ENCODE peak calls at places on chromosomes 12 and 14, in five cellular contexts. F, V, L, X and B are unnamed samples.

GRCh38 chr14:61491876-61492440 is 170.6 kb downstream of the PRKCH start:
- DNase-seq in F (peak), V (no peak), L (no peak), X (no peak), B (no peak)

GRCh38 chr14:72625689-72626088 is 268.2 kb downstream of the DPF3 start:
- DNase-seq in F (no peak), V (no peak), L (no peak), X (no peak), B (no peak)

GRCh38 chr14:101221549-101222160 is 318.1 kb upstream of the RTL1 start:
- DNase-seq in F (no peak), V (no peak), L (no peak), X (no peak), B (no peak)

GRCh38 chr14:93318927-93319326 is 13.9 kb downstream of the BTBD7 start:
- DNase-seq in F (peak), V (no peak), L (no peak), X (no peak), B (peak)

GRCh38 chr12:131267576-131267975 is 313.9 kb downstream of the ADGRD1 start:
- DNase-seq in F (no peak), V (no peak), L (no peak), X (peak), B (no peak)

GRCh38 chr14:66813636-66814035 is 305.7 kb downstream of the GPHN start:
- DNase-seq in F (no peak), V (no peak), L (no peak), X (no peak), B (no peak)

GRCh38 chr12:32920506-32921085 is 24.0 kb upstream of the PKP2 start:
- DNase-seq in F (no peak), V (no peak), L (no peak), X (no peak), B (no peak)

GRCh38 chr12:2877959-2878732 is 1.1 kb downstream of the RHNO1 start:
- DNase-seq in F (peak), V (peak), L (no peak), X (no peak), B (peak)

GRCh38 chr12:105716621-105717020 is 386.1 kb downstream of the C12orf75 start:
- DNase-seq in F (no peak), V (no peak), L (no peak), X (no peak), B (no peak)

GRCh38 chr12:75661927-75662326 is 150.5 kb upstream of the KRR1 start:
- DNase-seq in F (no peak), V (no peak), L (no peak), X (no peak), B (no peak)

GRCh38 chr14:55160989-55161388 is 30.4 kb downstream of the DLGAP5 start:
- DNase-seq in F (peak), V (no peak), L (no peak), X (no peak), B (peak)

GRCh38 chr12:53478865-53479264 is 20.4 kb downstream of the MAP3K12 start:
- DNase-seq in F (no peak), V (no peak), L (no peak), X (no peak), B (no peak)

GRCh38 chr12:48388938-48389337 is 38.2 kb upstream of the ZNF641 start:
- DNase-seq in F (peak), V (no peak), L (no peak), X (no peak), B (no peak)

GRCh38 chr14:105468621-105469241 is 5.9 kb upstream of the CRIP2 start:
- DNase-seq in F (no peak), V (no peak), L (no peak), X (no peak), B (no peak)

GRCh38 chr14:95402184-95402583 is 82.5 kb upstream of the CLMN start:
- DNase-seq in F (peak), V (no peak), L (no peak), X (no peak), B (no peak)

GRCh38 chr14:102498678-102499265 is 10.8 kb downstream of the ANKRD9 start:
- DNase-seq in F (no peak), V (no peak), L (no peak), X (no peak), B (no peak)

GRCh38 chr14:64400829-64401459 is 12.8 kb downstream of the MTHFD1 start:
- DNase-seq in F (no peak), V (no peak), L (no peak), X (no peak), B (no peak)

GRCh38 chr14:81529391-81529790 is 4.3 kb downstream of the SEL1L start:
- DNase-seq in F (no peak), V (no peak), L (no peak), X (no peak), B (no peak)

GRCh38 chr12:49332441-49332861 is 4.5 kb downstream of the C1QL4 start:
- DNase-seq in F (no peak), V (no peak), L (no peak), X (no peak), B (no peak)

GRCh38 chr14:89011727-89012271 is 187.3 kb downstream of the TTC8 start:
- DNase-seq in F (no peak), V (no peak), L (no peak), X (no peak), B (no peak)

GRCh38 chr14:24895243-24895583 is 154.7 kb downstream of the STXBP6 start:
- DNase-seq in F (no peak), V (no peak), L (no peak), X (no peak), B (no peak)

GRCh38 chr12:121579190-121579791 is 1.5 kb downstream of the KDM2B start:
- DNase-seq in F (no peak), V (peak), L (no peak), X (peak), B (no peak)

GRCh38 chr12:92624236-92624635 is 78.6 kb upstream of the PLEKHG7 start:
- DNase-seq in F (peak), V (no peak), L (no peak), X (no peak), B (peak)

GRCh38 chr14:73478684-73479083 is 12.0 kb upstream of the RIOX1 start:
- DNase-seq in F (no peak), V (no peak), L (no peak), X (no peak), B (no peak)

GRCh38 chr14:76486251-76486743 is 110.4 kb downstream of the ESRRB start:
- DNase-seq in F (no peak), V (peak), L (no peak), X (no peak), B (no peak)

GRCh38 chr14:99296517-99296916 is 24.5 kb upstream of the BCL11B start:
- DNase-seq in F (no peak), V (no peak), L (no peak), X (no peak), B (no peak)

GRCh38 chr14:93981874-93982683 is 5.7 kb upstream of the ASB2 start:
- DNase-seq in F (no peak), V (no peak), L (no peak), X (no peak), B (no peak)

GRCh38 chr14:68135566-68135965 is 316.0 kb downstream of the RAD51B start:
- DNase-seq in F (peak), V (no peak), L (no peak), X (no peak), B (no peak)

GRCh38 chr12:127619869-127620769 is 646.9 kb upstream of the TMEM132C start:
- DNase-seq in F (no peak), V (peak), L (no peak), X (no peak), B (no peak)

GRCh38 chr12:69254046-69254445 is 14.7 kb downstream of the CPSF6 start:
- DNase-seq in F (peak), V (peak), L (no peak), X (no peak), B (peak)